ENCODE peak calls at places on chromosomes 13 and 19, in four cellular contexts. S is upper lobe of right lung; R is IMR-90; G is CD8-positive, alpha-beta memory T cell. L is an unnamed sample.
A peak's percentile ranks its signal among the peaks of the same experiment; 100 is the strongest.

GRCh38 chr13:48532146-48532472 is 771 bp downstream of the RCBTB2 start:
- DNase-seq in S (no peak), R (peak; percentile 52), G (no peak), L (no peak)

GRCh38 chr13:40515702-40516101 is 150.7 kb downstream of the FOXO1 start:
- DNase-seq in S (no peak), R (no peak), G (no peak), L (no peak)

GRCh38 chr13:50844181-50844875 is 836 bp upstream of the DLEU7 start:
- DNase-seq in S (no peak), R (no peak), G (no peak), L (no peak)

GRCh38 chr13:112066624-112067004 is 335 bp upstream of the SOX1 start:
- DNase-seq in S (no peak), R (no peak), G (peak; percentile 51), L (peak; percentile 72)

GRCh38 chr19:40223135-40223822 is 3.2 kb downstream of the CCNP start:
- DNase-seq in S (no peak), R (no peak), G (peak; percentile 17), L (peak; percentile 46)

GRCh38 chr13:51347099-51347498 is 7.6 kb downstream of the SERPINE3 start:
- DNase-seq in S (no peak), R (no peak), G (no peak), L (no peak)

GRCh38 chr19:45569619-45570421 is 14.8 kb downstream of the OPA3 start:
- DNase-seq in S (no peak), R (no peak), G (peak; percentile 35), L (peak; percentile 41)

GRCh38 chr19:3343619-3344502 is 22.5 kb upstream of the NFIC start:
- DNase-seq in S (peak; percentile 92), R (peak; percentile 78), G (no peak), L (peak; percentile 32)

GRCh38 chr13:44136693-44137268 is 236.8 kb upstream of the SERP2 start:
- DNase-seq in S (no peak), R (no peak), G (no peak), L (no peak)

GRCh38 chr19:50724522-50725217 is 1.5 kb downstream of the CLEC11A start:
- DNase-seq in S (peak; percentile 100), R (peak; percentile 99), G (peak; percentile 81), L (peak; percentile 94)

GRCh38 chr19:18425515-18426415 is 6.6 kb downstream of the SSBP4 start:
- DNase-seq in S (no peak), R (peak; percentile 62), G (no peak), L (no peak)

GRCh38 chr13:53165201-53165600 is 136.6 kb downstream of the OLFM4 start:
- DNase-seq in S (no peak), R (no peak), G (no peak), L (no peak)
- H3K9me3 ChIP-seq in S (no peaks in the 10 kb centered on the region), R (no peaks in the 10 kb centered on the region), G (no peaks in the 10 kb centered on the region), L (no peaks in the 10 kb centered on the region)

DNA sequence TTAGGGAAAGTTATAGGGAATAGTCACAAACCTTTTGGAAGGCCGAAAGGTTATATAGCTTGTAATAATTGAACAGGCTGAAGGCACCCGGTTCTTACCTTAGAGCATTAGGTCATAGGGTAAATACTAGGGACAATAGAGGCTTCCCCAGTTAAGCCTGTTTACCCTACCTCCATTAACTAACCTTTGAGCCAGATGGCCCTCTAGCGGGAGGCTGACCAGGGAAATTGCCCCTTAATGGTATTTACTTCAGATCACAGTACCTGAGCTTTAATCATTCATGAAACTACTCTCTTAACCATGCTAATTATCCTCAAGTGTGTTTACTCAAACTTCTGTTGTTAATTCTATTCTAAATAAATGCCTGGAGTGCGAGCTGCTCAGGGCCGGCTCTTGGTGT is 20.4 kb upstream of the ZNF83 start:
- DNase-seq in S (no peak), R (no peak), G (no peak), L (no peak)
- H3K9me3 ChIP-seq in S (no peaks in the 10 kb centered on the region), R (no peaks in the 10 kb centered on the region), G (no peaks in the 10 kb centered on the region), L (no peaks in the 10 kb centered on the region)

DNA sequence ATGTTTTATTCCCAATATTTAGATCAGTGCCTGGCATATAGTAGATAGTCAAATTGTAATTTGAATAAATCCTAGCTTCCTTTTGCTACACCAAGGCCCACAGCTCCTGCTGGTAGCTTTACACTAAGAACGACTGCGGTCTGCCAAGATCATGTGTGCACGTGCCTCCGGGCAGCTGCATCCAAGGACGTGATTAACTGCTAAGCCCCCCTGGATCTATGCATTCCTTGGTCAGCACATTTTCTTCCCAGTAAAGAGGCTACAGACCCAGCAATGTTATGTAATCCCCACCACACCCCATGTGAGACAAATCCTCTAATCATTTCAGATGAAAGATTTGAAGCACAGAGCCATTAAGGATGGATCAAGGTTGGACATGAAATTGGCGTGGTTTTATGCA is 65.1 kb upstream of the PEG3 start:
- DNase-seq in S (no peak), R (no peak), G (no peak), L (no peak)
- H3K9me3 ChIP-seq in S (no peaks in the 10 kb centered on the region), R (peaks cover 33% of the 10 kb centered on the region), G (no peaks in the 10 kb centered on the region), L (peaks cover 35% of the 10 kb centered on the region)

GRCh38 chr19:56608274-56608964 is 13.3 kb downstream of the ZNF71 start:
- DNase-seq in S (no peak), R (no peak), G (no peak), L (no peak)

GRCh38 chr19:56613639-56614038 is 18.5 kb downstream of the ZNF71 start:
- DNase-seq in S (no peak), R (no peak), G (no peak), L (no peak)

GRCh38 chr19:56617531-56617930 is 22.4 kb downstream of the ZNF71 start:
- DNase-seq in S (no peak), R (no peak), G (no peak), L (no peak)

GRCh38 chr19:56611288-56611687 is 16.2 kb downstream of the ZNF71 start:
- DNase-seq in S (no peak), R (no peak), G (no peak), L (no peak)

GRCh38 chr19:56612737-56613136 is 17.6 kb downstream of the ZNF71 start:
- DNase-seq in S (no peak), R (no peak), G (no peak), L (no peak)
- H3K9me3 ChIP-seq in S (peaks cover 39% of the 10 kb centered on the region), R (peaks cover 47% of the 10 kb centered on the region), G (peaks cover 58% of the 10 kb centered on the region), L (peaks cover 96% of the 10 kb centered on the region)

DNA sequence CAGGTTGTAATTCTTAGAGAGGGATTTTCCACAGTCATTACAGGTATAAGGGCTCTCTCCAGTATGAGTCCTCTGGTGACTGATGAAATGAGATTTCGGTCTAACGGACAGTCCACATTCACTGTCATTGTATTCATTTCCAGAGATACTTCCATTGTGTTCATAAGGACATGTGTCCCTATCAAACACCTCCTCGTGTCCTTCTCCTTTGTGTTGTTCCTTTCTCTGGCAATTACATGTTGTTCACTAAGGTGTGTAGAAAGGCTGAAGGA is 10.5 kb upstream of the ZSCAN18 start:
- DNase-seq in S (no peak), R (no peak), G (no peak), L (no peak)
- H3K9me3 ChIP-seq in S (peaks cover 63% of the 10 kb centered on the region), R (peaks cover 65% of the 10 kb centered on the region), G (peaks cover 39% of the 10 kb centered on the region), L (peaks cover 93% of the 10 kb centered on the region)

DNA sequence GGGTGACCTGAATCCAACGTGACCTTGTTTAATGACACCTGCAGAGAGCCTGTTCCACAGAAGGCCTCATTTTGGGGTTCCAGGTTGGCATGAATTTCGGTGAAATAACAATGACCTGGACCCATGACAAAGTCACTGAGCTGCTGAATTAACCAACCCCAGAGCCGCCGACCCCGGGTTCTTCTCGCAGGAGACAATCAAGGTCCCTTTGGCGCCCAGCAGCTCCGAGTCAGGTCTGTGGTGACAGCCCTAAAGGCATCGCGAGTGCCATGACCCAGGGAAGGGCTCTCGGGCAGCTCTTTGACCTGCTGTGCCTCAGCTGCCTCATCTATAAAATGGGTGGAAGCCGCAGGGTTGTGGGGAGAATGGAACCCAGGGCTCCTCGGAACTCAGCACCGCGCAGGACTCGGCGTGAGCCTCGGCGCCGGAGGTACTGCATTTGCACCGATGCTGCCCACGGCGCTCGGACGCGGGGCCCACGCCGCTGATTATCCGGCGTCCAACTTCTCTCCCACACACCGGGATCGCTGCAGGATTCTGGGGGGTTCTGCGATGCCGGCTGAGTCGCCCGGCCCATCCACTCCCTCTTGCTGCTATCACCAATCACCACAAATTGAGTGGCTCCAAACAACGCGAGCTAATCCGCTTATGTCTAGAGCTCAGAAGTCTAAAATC is 5.7 kb downstream of the SHC2 start:
- DNase-seq in S (no peak), R (no peak), G (no peak), L (no peak)
- H3K9me3 ChIP-seq in S (no peaks in the 10 kb centered on the region), R (peaks cover 16% of the 10 kb centered on the region), G (no peaks in the 10 kb centered on the region), L (no peaks in the 10 kb centered on the region)

GRCh38 chr19:48777720-48778119 is 22.4 kb downstream of the FGF21 start:
- DNase-seq in S (no peak), R (no peak), G (no peak), L (no peak)

GRCh38 chr19:48779636-48780035 is 24.3 kb downstream of the FGF21 start:
- DNase-seq in S (no peak), R (no peak), G (no peak), L (no peak)

GRCh38 chr19:48777139-48777538 is 21.8 kb downstream of the FGF21 start:
- DNase-seq in S (no peak), R (no peak), G (no peak), L (no peak)

GRCh38 chr19:48784527-48784926 is 26.3 kb downstream of the BCAT2 start:
- DNase-seq in S (no peak), R (no peak), G (no peak), L (no peak)

GRCh38 chr19:48780684-48781391 is 25.5 kb downstream of the FGF21 start:
- DNase-seq in S (no peak), R (peak; percentile 58), G (no peak), L (no peak)
- H3K9me3 ChIP-seq in S (no peaks in the 10 kb centered on the region), R (no peaks in the 10 kb centered on the region), G (no peaks in the 10 kb centered on the region), L (no peaks in the 10 kb centered on the region)

GRCh38 chr19:44007473-44007872 is 4.7 kb downstream of the ZNF230 start:
- DNase-seq in S (no peak), R (no peak), G (no peak), L (no peak)
- H3K9me3 ChIP-seq in S (peaks cover 35% of the 10 kb centered on the region), R (peaks cover 30% of the 10 kb centered on the region), G (peaks cover 45% of the 10 kb centered on the region), L (peaks cover 28% of the 10 kb centered on the region)

GRCh38 chr19:11721681-11722080 is 17.1 kb downstream of the ZNF823 start:
- DNase-seq in S (no peak), R (no peak), G (no peak), L (no peak)
- H3K9me3 ChIP-seq in S (no peaks in the 10 kb centered on the region), R (peaks cover 50% of the 10 kb centered on the region), G (peaks cover 33% of the 10 kb centered on the region), L (peaks cover 46% of the 10 kb centered on the region)

DNA sequence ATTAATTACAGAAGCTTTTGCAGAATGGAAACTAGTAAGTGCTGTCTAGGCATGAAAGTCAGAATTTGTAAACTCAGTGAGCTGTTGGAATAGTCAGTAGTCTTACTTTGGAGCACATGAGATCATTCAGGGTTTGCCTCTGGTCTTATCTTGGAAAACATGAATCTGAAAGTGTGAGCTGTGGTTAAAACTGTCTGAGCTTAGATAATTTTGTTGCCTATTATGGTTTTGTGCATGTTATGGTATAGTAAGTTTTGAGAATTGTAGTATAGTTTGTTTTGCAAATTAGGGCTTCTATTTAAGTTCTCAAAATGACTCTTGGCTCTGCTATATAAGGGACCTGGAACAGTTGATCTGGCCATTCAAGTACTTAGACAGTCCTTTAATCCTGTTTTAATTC is 53.7 kb upstream of the TRPC4 start:
- DNase-seq in S (no peak), R (no peak), G (no peak), L (no peak)
- H3K9me3 ChIP-seq in S (no peaks in the 10 kb centered on the region), R (no peaks in the 10 kb centered on the region), G (no peaks in the 10 kb centered on the region), L (no peaks in the 10 kb centered on the region)

L was measured in naive thymus-derived CD4-positive, alpha-beta T cell.